ENCODE peak calls at places on chromosome 19, in five cellular contexts. V is fibroblast of lung; Y is PC-3; Z is CD4-positive, alpha-beta memory T cell; M is IMR-90. S is an unnamed sample.

GRCh38 chr19:56321981-56322558 is 7.4 kb upstream of the ZSCAN5A start:
- DNase-seq in Z (no peak), V (no peak), Y (no peak), M (no peak), S (no peak)

GRCh38 chr19:28296506-28296905 is 916.4 kb downstream of the UQCRFS1 start:
- DNase-seq in Y (no peak), M (no peak), V (no peak), Z (no peak), S (no peak)

GRCh38 chr19:38949580-38950367 is 19.0 kb downstream of the MRPS12 start:
- DNase-seq in M (peak; percentile 25), Z (peak; percentile 74), Y (peak; percentile 20), V (peak; percentile 60), S (peak; percentile 78)

GRCh38 chr19:4009990-4010807 is 2.7 kb downstream of the PIAS4 start:
- DNase-seq in Y (no peak), V (peak; percentile 36), M (peak; percentile 46), Z (no peak), S (no peak)

GRCh38 chr19:49437231-49437630 is 4.1 kb downstream of the SLC17A7 start:
- DNase-seq in Y (no peak), Z (no peak), V (no peak), M (no peak), S (no peak)

GRCh38 chr19:40249201-40249600 is 22.7 kb upstream of the CCNP start:
- DNase-seq in Z (no peak), Y (no peak), V (no peak), M (no peak), S (no peak)

GRCh38 chr19:19539738-19540703 is 2.0 kb downstream of the CILP2 start:
- DNase-seq in Y (peak; percentile 50), M (peak; percentile 46), V (peak; percentile 71), Z (peak; percentile 51), S (peak; percentile 33)

GRCh38 chr19:45104658-45105384 is 11.8 kb downstream of the PPP1R37 start:
- DNase-seq in V (no peak), M (no peak), Z (no peak), Y (no peak), S (no peak)

GRCh38 chr19:8307400-8307964 is 676 bp downstream of the CD320 start:
- DNase-seq in M (no peak), Y (peak; percentile 42), Z (no peak), V (no peak), S (no peak)

GRCh38 chr19:50601407-50602088 is 33.3 kb upstream of the LRRC4B start:
- DNase-seq in Z (no peak), V (no peak), M (no peak), Y (no peak), S (no peak)

GRCh38 chr19:31105761-31106160 is 243.5 kb downstream of the TSHZ3 start:
- DNase-seq in Z (no peak), M (no peak), Y (no peak), V (no peak), S (no peak)

GRCh38 chr19:49359851-49360845 is 2.1 kb downstream of the TEAD2 start:
- DNase-seq in Y (no peak), M (no peak), Z (no peak), V (no peak), S (peak; percentile 27)

GRCh38 chr19:48963371-48964204 is 1.5 kb upstream of the FTL start:
- DNase-seq in Z (no peak), Y (peak; percentile 43), V (peak; percentile 75), M (peak; percentile 71), S (peak; percentile 84)

GRCh38 chr19:55857974-55858373 is 21.6 kb downstream of the NLRP4 start:
- DNase-seq in V (no peak), M (no peak), Z (no peak), Y (no peak), S (no peak)

GRCh38 chr19:50482886-50483285 is 6.2 kb upstream of the GARIN5A start:
- DNase-seq in Y (no peak), M (no peak), Z (no peak), V (no peak), S (no peak)

GRCh38 chr19:33500991-33501390 is 20.6 kb downstream of the PEPD start:
- DNase-seq in Y (no peak), M (no peak), V (no peak), Z (no peak), S (no peak)

DNA sequence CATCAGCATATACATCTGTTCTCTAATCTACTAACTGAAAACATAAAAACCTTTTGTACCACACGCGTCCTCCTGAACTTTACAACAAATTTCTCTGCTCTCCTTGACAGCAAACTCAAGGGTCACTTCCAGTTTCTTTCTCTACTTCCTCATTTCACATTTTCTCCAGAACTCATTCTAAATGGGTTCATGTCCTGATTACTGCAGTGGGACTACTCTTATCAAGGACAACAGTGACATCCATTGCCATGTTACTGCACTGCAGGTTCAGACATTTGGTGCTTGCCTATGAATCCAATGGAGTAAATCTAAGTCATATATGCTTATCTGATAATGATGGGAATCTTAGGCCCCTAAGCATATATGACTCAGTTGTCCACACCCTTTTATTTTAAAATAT is 35.3 kb downstream of the FPR3 start:
- DNase-seq in M (no peak), V (no peak), Z (no peak), Y (peak; percentile 22), S (no peak)
- H3K9me3 ChIP-seq in M (peaks cover 10% of the 10 kb centered on the region), V (no peaks in the 10 kb centered on the region), Z (no peaks in the 10 kb centered on the region), Y (peaks cover 30% of the 10 kb centered on the region), S (no peaks in the 10 kb centered on the region)

GRCh38 chr19:20558011-20558410 is 7.6 kb downstream of the ZNF737 start:
- DNase-seq in M (no peak), Y (no peak), Z (no peak), V (no peak), S (no peak)
- H3K9me3 ChIP-seq in M (peaks cover 51% of the 10 kb centered on the region), Y (peaks cover 21% of the 10 kb centered on the region), Z (peaks cover 6% of the 10 kb centered on the region), V (no peaks in the 10 kb centered on the region), S (peaks cover 55% of the 10 kb centered on the region)

GRCh38 chr19:34678421-34678820 is 943 bp downstream of the ZNF302 start:
- DNase-seq in V (no peak), Y (no peak), Z (no peak), M (no peak), S (no peak)
- H3K9me3 ChIP-seq in V (no peaks in the 10 kb centered on the region), Y (no peaks in the 10 kb centered on the region), Z (no peaks in the 10 kb centered on the region), M (peaks cover 6% of the 10 kb centered on the region), S (peaks cover 20% of the 10 kb centered on the region)

GRCh38 chr19:52114691-52115090 is 19.1 kb upstream of the ZNF841 start:
- DNase-seq in M (no peak), Z (no peak), Y (no peak), V (no peak), S (no peak)
- H3K9me3 ChIP-seq in M (peaks cover 83% of the 10 kb centered on the region), Z (peaks cover 44% of the 10 kb centered on the region), Y (peaks cover 92% of the 10 kb centered on the region), V (peaks cover 14% of the 10 kb centered on the region), S (peaks cover 80% of the 10 kb centered on the region)

GRCh38 chr19:58038688-58039204 is 4.9 kb downstream of the ZSCAN1 start:
- DNase-seq in V (no peak), Z (no peak), Y (no peak), M (no peak), S (no peak)

GRCh38 chr19:58037927-58038687 is 4.3 kb downstream of the ZSCAN1 start:
- DNase-seq in Y (no peak), V (no peak), Z (no peak), M (no peak), S (no peak)

GRCh38 chr19:58034476-58034790 is 608 bp downstream of the ZSCAN1 start:
- DNase-seq in Y (no peak), V (no peak), Z (no peak), M (no peak), S (no peak)

GRCh38 chr19:58033741-58034475 is at the start of gene ZSCAN1:
- DNase-seq in Z (no peak), V (peak; percentile 86), Y (no peak), M (peak; percentile 41), S (peak; percentile 67)

GRCh38 chr19:58035863-58036262 is 2.0 kb downstream of the ZSCAN1 start:
- DNase-seq in Z (no peak), V (no peak), M (no peak), Y (no peak), S (no peak)
- H3K9me3 ChIP-seq in Z (no peaks in the 10 kb centered on the region), V (no peaks in the 10 kb centered on the region), M (peaks cover 30% of the 10 kb centered on the region), Y (peaks cover 32% of the 10 kb centered on the region), S (peaks cover 9% of the 10 kb centered on the region)

GRCh38 chr19:53492153-53492552 is 24.6 kb downstream of the ZNF813 start:
- DNase-seq in Y (no peak), M (no peak), Z (no peak), V (no peak), S (no peak)
- H3K9me3 ChIP-seq in Y (peaks cover 32% of the 10 kb centered on the region), M (peaks cover 17% of the 10 kb centered on the region), Z (peaks cover 19% of the 10 kb centered on the region), V (no peaks in the 10 kb centered on the region), S (no peaks in the 10 kb centered on the region)

GRCh38 chr19:12247644-12248222 is 47.0 kb downstream of the ZNF44 start:
- DNase-seq in M (no peak), Z (no peak), Y (no peak), V (no peak), S (no peak)
- H3K9me3 ChIP-seq in M (peaks cover 49% of the 10 kb centered on the region), Z (peaks cover 7% of the 10 kb centered on the region), Y (peaks cover 65% of the 10 kb centered on the region), V (no peaks in the 10 kb centered on the region), S (no peaks in the 10 kb centered on the region)

DNA sequence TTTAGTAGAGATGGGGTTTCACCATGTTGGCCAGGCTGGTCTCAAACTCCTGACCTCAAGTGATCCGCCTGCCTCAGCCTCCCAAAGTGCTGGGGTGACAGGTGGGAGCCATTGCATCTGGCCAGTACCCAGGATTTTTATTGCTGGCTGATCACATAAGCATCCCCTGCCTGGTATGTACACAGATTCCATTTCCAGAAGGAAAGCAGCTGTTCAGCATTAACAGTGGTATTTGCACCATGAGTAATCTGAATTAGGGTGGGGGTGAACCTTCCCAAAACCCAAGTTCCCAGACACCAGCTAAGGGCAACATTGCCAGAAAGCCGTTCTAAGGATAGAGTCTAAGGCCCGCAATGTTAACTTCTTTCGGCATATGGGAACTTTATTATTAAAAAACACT is 7.3 kb downstream of the ZNF555 start:
- DNase-seq in Y (no peak), V (no peak), Z (no peak), M (peak; percentile 41), S (no peak)
- H3K9me3 ChIP-seq in Y (peaks cover 25% of the 10 kb centered on the region), V (peaks cover 8% of the 10 kb centered on the region), Z (peaks cover 8% of the 10 kb centered on the region), M (peaks cover 74% of the 10 kb centered on the region), S (no peaks in the 10 kb centered on the region)